ENCODE peak calls at places on chromosome 1, in seven cellular contexts. F, M, I, V, P, Q and Z are unnamed samples.

GRCh38 chr1:227947678-227948492 is at the start of gene WNT9A:
- DNase-seq in P (peak; percentile 36), M (peak; percentile 80), F (peak; percentile 71), I (no peak), V (no peak), Q (no peak), Z (peak; percentile 76)

GRCh38 chr1:86616871-86617270 is 70.0 kb downstream of the CLCA4 start:
- DNase-seq in Q (no peak), V (peak; percentile 92), I (no peak), M (no peak), P (peak; percentile 28), F (no peak), Z (no peak)

GRCh38 chr1:119779869-119780356 is 11.2 kb upstream of the HMGCS2 start:
- DNase-seq in Q (no peak), P (no peak), V (peak; percentile 75), M (no peak), F (peak; percentile 39), I (no peak), Z (no peak)

GRCh38 chr1:243493156-243494129 is 237.6 kb downstream of the SDCCAG8 start:
- DNase-seq in P (no peak), I (no peak), M (no peak), V (no peak), Q (no peak), F (peak; percentile 15), Z (no peak)

GRCh38 chr1:16164821-16165364 is 9.0 kb upstream of the EPHA2 start:
- DNase-seq in P (peak; percentile 58), M (no peak), Q (no peak), I (no peak), F (no peak), V (no peak), Z (no peak)

GRCh38 chr1:203491664-203492485 is 2.1 kb upstream of the OPTC start:
- DNase-seq in P (no peak), I (no peak), Q (no peak), M (no peak), F (no peak), V (no peak), Z (no peak)

GRCh38 chr1:2238361-2239055 is 10.4 kb downstream of the SKI start:
- DNase-seq in V (no peak), F (no peak), M (no peak), P (no peak), I (no peak), Q (no peak), Z (peak; percentile 27)

GRCh38 chr1:155944396-155944728 is 2.9 kb downstream of the RXFP4 start:
- DNase-seq in Q (no peak), M (no peak), V (no peak), P (no peak), F (peak; percentile 23), I (no peak), Z (no peak)

GRCh38 chr1:150622219-150622975 is 7.0 kb downstream of the ENSA start:
- DNase-seq in M (no peak), Q (no peak), I (no peak), P (no peak), V (no peak), F (no peak), Z (no peak)

GRCh38 chr1:12356004-12356890 is 126.4 kb downstream of the VPS13D start:
- DNase-seq in I (no peak), V (no peak), P (no peak), Q (no peak), F (peak; percentile 32), M (no peak), Z (no peak)

GRCh38 chr1:1631793-1632420 is at the start of gene MMP23B:
- DNase-seq in M (no peak), V (no peak), F (no peak), I (no peak), Q (no peak), P (no peak), Z (no peak)

GRCh38 chr1:43936470-43937151 is 3.0 kb downstream of the ARTN start:
- DNase-seq in M (no peak), V (no peak), Q (no peak), I (no peak), F (peak; percentile 50), P (peak; percentile 59), Z (peak; percentile 6)

GRCh38 chr1:106447466-106447865 is 609.0 kb upstream of the PRMT6 start:
- DNase-seq in Q (no peak), F (no peak), I (no peak), P (no peak), M (no peak), V (no peak), Z (no peak)

GRCh38 chr1:169676001-169676400 is 35.4 kb downstream of the SELL start:
- DNase-seq in I (no peak), P (peak; percentile 61), Q (no peak), F (peak; percentile 4), M (peak; percentile 3), V (no peak), Z (no peak)

GRCh38 chr1:22273686-22274681 is 131.1 kb upstream of the WNT4 start:
- DNase-seq in F (peak; percentile 19), Q (no peak), V (no peak), P (no peak), I (no peak), M (no peak), Z (no peak)

GRCh38 chr1:41598325-41598724 is 113.8 kb upstream of the EDN2 start:
- DNase-seq in M (no peak), V (no peak), Q (no peak), P (no peak), F (no peak), I (no peak), Z (no peak)

GRCh38 chr1:89451011-89451410 is 73.6 kb upstream of the LRRC8B start:
- DNase-seq in Q (no peak), V (no peak), F (peak; percentile 38), P (no peak), I (no peak), M (peak; percentile 14), Z (peak; percentile 22)

GRCh38 chr1:6601049-6601864 is 1.4 kb downstream of the KLHL21 start:
- DNase-seq in P (peak; percentile 78), M (peak; percentile 95), Q (peak; percentile 62), V (peak; percentile 75), F (peak; percentile 92), I (peak; percentile 82), Z (peak; percentile 92)

GRCh38 chr1:155005076-155005971 is 2.7 kb downstream of the ZBTB7B start:
- DNase-seq in Q (no peak), F (no peak), M (no peak), P (no peak), I (no peak), V (no peak), Z (no peak)

GRCh38 chr1:176843352-176844297 is 320.9 kb downstream of the ASTN1 start:
- DNase-seq in V (peak; percentile 16), M (peak; percentile 32), F (peak; percentile 61), Q (no peak), I (peak; percentile 0), P (peak; percentile 32), Z (peak; percentile 28)

GRCh38 chr1:205570173-205570501 is 61.7 kb downstream of the ELK4 start:
- DNase-seq in M (no peak), F (no peak), P (no peak), V (no peak), Q (no peak), I (no peak), Z (no peak)

GRCh38 chr1:109846148-109846547 is 64.5 kb upstream of the CSF1 start:
- DNase-seq in F (no peak), V (no peak), M (no peak), I (no peak), Q (no peak), P (no peak), Z (no peak)

GRCh38 chr1:166133276-166133841 is 33.4 kb downstream of the FAM78B start:
- DNase-seq in I (no peak), Q (no peak), M (peak; percentile 3), V (peak; percentile 46), F (no peak), P (peak; percentile 12), Z (no peak)

GRCh38 chr1:156475568-156476500 is 24.7 kb downstream of the MEF2D start:
- DNase-seq in F (peak; percentile 94), P (no peak), M (no peak), V (no peak), I (peak; percentile 93), Q (no peak), Z (peak; percentile 84)

GRCh38 chr1:119141020-119141424 is 569 bp upstream of the WARS2 start:
- DNase-seq in P (peak; percentile 53), I (no peak), F (peak; percentile 31), V (no peak), M (peak; percentile 44), Q (peak; percentile 30), Z (peak; percentile 42)

GRCh38 chr1:67013573-67013972 is 40.4 kb downstream of the SLC35D1 start:
- DNase-seq in P (no peak), I (peak; percentile 68), F (peak; percentile 60), M (peak; percentile 70), V (peak; percentile 9), Q (no peak), Z (peak; percentile 43)